ENCODE peak calls at places on chromosome 3, in eight cellular contexts. Z is NCI-H1417; M is ELF-1; R is MCF 10A; V is psoas muscle; A is NCI-H1105; S is stimulated activated naive CD8-positive, alpha-beta T cell treated with anti-CD3 and anti-CD28 coated beads, Interleukin-15, Interleukin-2, amounts not matched to agents 100 U/mL and 50 U/mL, for 24 hours; X is activated T-cell treated with anti-CD3 and anti-CD28 coated beads for 1 hour. Q is an unnamed sample.

GRCh38 chr3:178966299-178967183 is 105.1 kb downstream of the ZMAT3 start:
- DNase-seq in Z (peak), M (no peak), R (peak), V (no peak), A (peak), S (no peak), X (no peak), Q (peak)

GRCh38 chr3:169172535-169172934 is 491.0 kb downstream of the MECOM start:
- DNase-seq in Z (no peak), M (no peak), R (no peak), V (no peak), A (no peak), S (no peak), X (no peak), Q (no peak)

GRCh38 chr3:138914870-138915502 is 32.0 kb downstream of the FOXL2 start:
- DNase-seq in Z (no peak), M (no peak), R (peak), V (no peak), A (no peak), S (no peak), X (no peak), Q (peak)

GRCh38 chr3:194961149-194961548 is 275.5 kb downstream of the FAM43A start:
- DNase-seq in Z (no peak), M (no peak), R (no peak), V (no peak), A (no peak), S (no peak), X (no peak), Q (no peak)

GRCh38 chr3:134681527-134681910 is 30.7 kb upstream of the KY start:
- DNase-seq in Z (no peak), M (no peak), R (no peak), V (no peak), A (no peak), S (no peak), X (no peak), Q (no peak)

GRCh38 chr3:104750581-104750980 is 616.1 kb upstream of the ALCAM start:
- DNase-seq in Z (no peak), M (no peak), R (no peak), V (no peak), A (no peak), S (no peak), X (no peak), Q (peak)

GRCh38 chr3:52783211-52783555 is 5.8 kb downstream of the ITIH1 start:
- DNase-seq in Z (no peak), M (no peak), R (no peak), V (no peak), A (no peak), S (no peak), X (no peak), Q (no peak)

GRCh38 chr3:23474580-23475357 is 271.6 kb downstream of the UBE2E2 start:
- DNase-seq in Z (no peak), M (no peak), R (no peak), V (no peak), A (no peak), S (no peak), X (no peak), Q (no peak)

GRCh38 chr3:153089620-153090019 is 72.4 kb upstream of the RAP2B start:
- DNase-seq in Z (no peak), M (no peak), R (no peak), V (no peak), A (no peak), S (no peak), X (no peak), Q (no peak)

GRCh38 chr3:10945683-10946287 is 46.8 kb upstream of the SLC6A1 start:
- DNase-seq in Z (no peak), M (peak), R (peak), V (peak), A (no peak), S (peak), X (peak), Q (peak)

GRCh38 chr3:2137651-2138050 is 39.0 kb downstream of the CNTN4 start:
- DNase-seq in Z (no peak), M (no peak), R (no peak), V (no peak), A (no peak), S (no peak), X (no peak), Q (no peak)

GRCh38 chr3:23608650-23609049 is 197.1 kb upstream of the UBE2E1 start:
- DNase-seq in Z (no peak), M (no peak), R (no peak), V (no peak), A (no peak), S (no peak), X (no peak), Q (no peak)

GRCh38 chr3:95759614-95760301 is 1054.6 kb upstream of the EPHA6 start:
- DNase-seq in Z (no peak), M (no peak), R (no peak), V (no peak), A (no peak), S (no peak), X (no peak), Q (no peak)

GRCh38 chr3:128280466-128281455 is 127.5 kb downstream of the EEFSEC start:
- DNase-seq in Z (peak), M (peak), R (no peak), V (no peak), A (no peak), S (no peak), X (no peak), Q (peak)

GRCh38 chr3:40885423-40885822 is 313.9 kb upstream of the CTNNB1 start:
- DNase-seq in Z (no peak), M (no peak), R (no peak), V (no peak), A (no peak), S (no peak), X (no peak), Q (no peak)

GRCh38 chr3:177538743-177539730 is 341.8 kb upstream of the TBL1XR1 start:
- DNase-seq in Z (no peak), M (no peak), R (no peak), V (no peak), A (no peak), S (no peak), X (no peak), Q (no peak)